ENCODE peak calls at places on chromosomes 1 and 21, in seven cellular contexts. D, H, E, N, Z, J and X are unnamed samples.

GRCh38 chr1:85328713-85329376 is 52.4 kb upstream of the BCL10 start:
- DNase-seq in D (no peak), H (no peak), E (peak), N (no peak), Z (no peak), J (no peak), X (no peak)

GRCh38 chr1:215890438-215890837 is 323.3 kb downstream of the KCTD3 start:
- DNase-seq in D (no peak), H (no peak), E (no peak), N (no peak), Z (no peak), J (no peak), X (no peak)

GRCh38 chr21:44093761-44094160 is 13.4 kb upstream of the PWP2 start:
- DNase-seq in D (peak), H (no peak), E (no peak), N (no peak), Z (no peak), J (peak), X (no peak)

GRCh38 chr1:147630447-147630846 is 39.9 kb downstream of the ACP6 start:
- DNase-seq in D (no peak), H (no peak), E (no peak), N (no peak), Z (peak), J (no peak), X (no peak)

GRCh38 chr1:153608742-153609584 is 4.0 kb downstream of the S100A16 start:
- DNase-seq in D (peak), H (no peak), E (peak), N (peak), Z (peak), J (no peak), X (no peak)

GRCh38 chr1:162185299-162185698 is 115.8 kb downstream of the NOS1AP start:
- DNase-seq in D (no peak), H (no peak), E (no peak), N (no peak), Z (no peak), J (no peak), X (no peak)

GRCh38 chr1:119637719-119638118 is 10.3 kb downstream of the ZNF697 start:
- DNase-seq in D (no peak), H (no peak), E (no peak), N (no peak), Z (no peak), J (no peak), X (no peak)

GRCh38 chr21:43938751-43939442 is 73.2 kb upstream of the TRAPPC10 start:
- DNase-seq in D (peak), H (peak), E (peak), N (peak), Z (peak), J (peak), X (peak)

GRCh38 chr21:46060596-46061061 is 37.3 kb upstream of the COL6A2 start:
- DNase-seq in D (peak), H (no peak), E (peak), N (no peak), Z (no peak), J (no peak), X (no peak)

GRCh38 chr1:199685369-199685768 is 342.1 kb upstream of the NR5A2 start:
- DNase-seq in D (no peak), H (no peak), E (peak), N (no peak), Z (no peak), J (no peak), X (no peak)

GRCh38 chr1:234662148-234662547 is 52.2 kb upstream of the IRF2BP2 start:
- DNase-seq in D (no peak), H (no peak), E (no peak), N (no peak), Z (no peak), J (no peak), X (no peak)